ENCODE peak calls at places on chromosomes 3 and 15, in nine cellular contexts. O is foreskin fibroblast, Q is A549, P is mesothelial cell of epicardium, Y is AG09309, D is lower lobe of right lung, H is GM10248, G is neural crest cell, B is HCT116. S is an unnamed sample.

GRCh38 chr3:183252973-183253363 is at the start of gene B3GNT5:
- DNase-seq in O (peak), Q (no peak), P (no peak), Y (no peak), D (peak), H (no peak), G (no peak), B (peak), S (no peak)

GRCh38 chr3:183182732-183183610 is 20.4 kb upstream of the LAMP3 start:
- DNase-seq in O (peak), Q (no peak), P (no peak), Y (no peak), D (no peak), H (no peak), G (no peak), B (no peak), S (no peak)

GRCh38 chr3:177641206-177641605 is 443.9 kb upstream of the TBL1XR1 start:
- DNase-seq in O (no peak), Q (no peak), P (no peak), Y (no peak), D (no peak), H (no peak), G (no peak), B (no peak), S (no peak)

GRCh38 chr15:66017009-66017408 is 147.7 kb downstream of the RAB11A start:
- DNase-seq in O (no peak), Q (no peak), P (no peak), Y (no peak), D (no peak), H (no peak), G (no peak), B (no peak), S (no peak)

GRCh38 chr3:148884261-148884660 is 19.2 kb downstream of the CPA3 start:
- DNase-seq in O (no peak), Q (no peak), P (no peak), Y (no peak), D (no peak), H (no peak), G (no peak), B (no peak), S (no peak)

GRCh38 chr3:25150199-25150598 is 277.9 kb upstream of the RARB start:
- DNase-seq in O (no peak), Q (no peak), P (no peak), Y (no peak), D (no peak), H (no peak), G (no peak), B (no peak), S (no peak)

GRCh38 chr3:22886394-22886793 is 316.7 kb upstream of the UBE2E2 start:
- DNase-seq in O (peak), Q (no peak), P (no peak), Y (no peak), D (no peak), H (no peak), G (no peak), B (no peak), S (no peak)

GRCh38 chr15:68518046-68518445 is 60.7 kb upstream of the CORO2B start:
- DNase-seq in O (no peak), Q (no peak), P (no peak), Y (no peak), D (no peak), H (no peak), G (no peak), B (no peak), S (no peak)

GRCh38 chr3:110069641-110070538 is 732.5 kb upstream of the DPPA4 start:
- DNase-seq in O (peak), Q (no peak), P (no peak), Y (no peak), D (no peak), H (no peak), G (no peak), B (no peak), S (peak)

GRCh38 chr3:132396255-132396654 is 21.0 kb upstream of the DNAJC13 start:
- DNase-seq in O (no peak), Q (no peak), P (no peak), Y (no peak), D (no peak), H (no peak), G (no peak), B (no peak), S (no peak)

GRCh38 chr3:116188231-116188785 is 257.0 kb downstream of the LSAMP start:
- DNase-seq in O (peak), Q (no peak), P (no peak), Y (no peak), D (no peak), H (no peak), G (no peak), B (no peak), S (no peak)

GRCh38 chr15:69141286-69141701 is 19.1 kb upstream of the GLCE start:
- DNase-seq in O (no peak), Q (peak), P (no peak), Y (no peak), D (no peak), H (no peak), G (no peak), B (no peak), S (no peak)

GRCh38 chr3:194130807-194131589 is 5.0 kb upstream of the HES1 start:
- DNase-seq in O (no peak), Q (no peak), P (no peak), Y (no peak), D (no peak), H (peak), G (no peak), B (no peak), S (peak)

GRCh38 chr3:173510565-173510964 is 113.0 kb downstream of the NLGN1 start:
- DNase-seq in O (no peak), Q (no peak), P (no peak), Y (no peak), D (no peak), H (no peak), G (no peak), B (no peak), S (no peak)

GRCh38 chr15:72342385-72342784 is 22.4 kb upstream of the CELF6 start:
- DNase-seq in O (peak), Q (no peak), P (no peak), Y (no peak), D (no peak), H (no peak), G (no peak), B (peak), S (peak)

GRCh38 chr3:136898954-136899353 is 36.9 kb downstream of the NCK1 start:
- DNase-seq in O (no peak), Q (no peak), P (no peak), Y (no peak), D (no peak), H (no peak), G (no peak), B (no peak), S (no peak)

GRCh38 chr3:64357481-64357880 is 132.2 kb upstream of the PRICKLE2 start:
- DNase-seq in O (no peak), Q (no peak), P (no peak), Y (no peak), D (no peak), H (no peak), G (no peak), B (no peak), S (peak)

GRCh38 chr3:37997321-37997720 is 6.7 kb downstream of the VILL start:
- DNase-seq in O (no peak), Q (no peak), P (peak), Y (no peak), D (no peak), H (no peak), G (no peak), B (no peak), S (no peak)

GRCh38 chr15:100762913-100763627 is 116.6 kb upstream of the ALDH1A3 start:
- DNase-seq in O (no peak), Q (no peak), P (no peak), Y (no peak), D (no peak), H (peak), G (no peak), B (no peak), S (no peak)

GRCh38 chr15:39165026-39165706 is 415.7 kb upstream of the THBS1 start:
- DNase-seq in O (peak), Q (no peak), P (no peak), Y (no peak), D (no peak), H (no peak), G (no peak), B (no peak), S (no peak)

GRCh38 chr15:92383528-92384326 is 10.0 kb upstream of the ST8SIA2 start:
- DNase-seq in O (no peak), Q (peak), P (no peak), Y (no peak), D (no peak), H (peak), G (peak), B (peak), S (peak)

GRCh38 chr3:179045719-179046402 is 25.7 kb downstream of the ZMAT3 start:
- DNase-seq in O (no peak), Q (no peak), P (no peak), Y (no peak), D (no peak), H (peak), G (no peak), B (no peak), S (peak)

GRCh38 chr15:69172854-69173253 is 12.4 kb downstream of the GLCE start:
- DNase-seq in O (no peak), Q (peak), P (no peak), Y (no peak), D (no peak), H (no peak), G (no peak), B (no peak), S (no peak)

GRCh38 chr15:60052796-60053195 is 48.7 kb downstream of the FOXB1 start:
- DNase-seq in O (peak), Q (no peak), P (no peak), Y (no peak), D (no peak), H (no peak), G (no peak), B (no peak), S (no peak)

GRCh38 chr3:16433701-16434151 is 79.8 kb downstream of the RFTN1 start:
- DNase-seq in O (no peak), Q (no peak), P (no peak), Y (no peak), D (no peak), H (peak), G (no peak), B (no peak), S (peak)

GRCh38 chr3:120435621-120436020 is 15.2 kb downstream of the FSTL1 start:
- DNase-seq in O (peak), Q (no peak), P (no peak), Y (no peak), D (no peak), H (no peak), G (no peak), B (peak), S (no peak)

GRCh38 chr3:147421184-147421912 is 12.2 kb downstream of the ZIC1 start:
- DNase-seq in O (no peak), Q (no peak), P (no peak), Y (no peak), D (no peak), H (no peak), G (no peak), B (no peak), S (no peak)

GRCh38 chr3:112651516-112651915 is 10.6 kb upstream of the CCDC80 start:
- DNase-seq in O (peak), Q (no peak), P (no peak), Y (peak), D (no peak), H (no peak), G (no peak), B (no peak), S (no peak)

GRCh38 chr3:172629470-172629869 is 81.4 kb downstream of the NCEH1 start:
- DNase-seq in O (peak), Q (no peak), P (no peak), Y (no peak), D (no peak), H (no peak), G (no peak), B (no peak), S (no peak)

GRCh38 chr15:86256628-86257027 is 177.0 kb downstream of the AGBL1 start:
- DNase-seq in O (no peak), Q (no peak), P (no peak), Y (no peak), D (no peak), H (no peak), G (no peak), B (no peak), S (no peak)

GRCh38 chr3:141421186-141421585 is 52.9 kb downstream of the ZBTB38 start:
- DNase-seq in O (no peak), Q (no peak), P (no peak), Y (no peak), D (no peak), H (no peak), G (no peak), B (no peak), S (no peak)

GRCh38 chr15:90184119-90184785 is 16.9 kb upstream of the SEMA4B start:
- DNase-seq in O (peak), Q (peak), P (no peak), Y (peak), D (peak), H (peak), G (peak), B (peak), S (peak)

GRCh38 chr3:108345492-108346205 is 49.3 kb downstream of the HHLA2 start:
- DNase-seq in O (peak), Q (no peak), P (no peak), Y (no peak), D (no peak), H (no peak), G (no peak), B (no peak), S (no peak)

GRCh38 chr3:143287403-143287802 is 167.8 kb downstream of the CHST2 start:
- DNase-seq in O (peak), Q (no peak), P (no peak), Y (no peak), D (no peak), H (no peak), G (no peak), B (no peak), S (no peak)

GRCh38 chr3:61857297-61857696 is 295.9 kb downstream of the PTPRG start:
- DNase-seq in O (no peak), Q (no peak), P (no peak), Y (no peak), D (no peak), H (no peak), G (no peak), B (no peak), S (no peak)

GRCh38 chr15:35606345-35606744 is 60.4 kb upstream of the DPH6 start:
- DNase-seq in O (no peak), Q (no peak), P (no peak), Y (no peak), D (no peak), H (no peak), G (no peak), B (no peak), S (no peak)

GRCh38 chr3:144491333-144491732 is 519.7 kb downstream of the DIPK2A start:
- DNase-seq in O (peak), Q (no peak), P (no peak), Y (no peak), D (no peak), H (no peak), G (no peak), B (no peak), S (no peak)
- TF ChIP-seq CTCF in O (no peak), Q (no peak), P (no peak), Y (no peak), D (no peak), H (no peak), G (no peak), B (no peak), S (no peak)

DNA sequence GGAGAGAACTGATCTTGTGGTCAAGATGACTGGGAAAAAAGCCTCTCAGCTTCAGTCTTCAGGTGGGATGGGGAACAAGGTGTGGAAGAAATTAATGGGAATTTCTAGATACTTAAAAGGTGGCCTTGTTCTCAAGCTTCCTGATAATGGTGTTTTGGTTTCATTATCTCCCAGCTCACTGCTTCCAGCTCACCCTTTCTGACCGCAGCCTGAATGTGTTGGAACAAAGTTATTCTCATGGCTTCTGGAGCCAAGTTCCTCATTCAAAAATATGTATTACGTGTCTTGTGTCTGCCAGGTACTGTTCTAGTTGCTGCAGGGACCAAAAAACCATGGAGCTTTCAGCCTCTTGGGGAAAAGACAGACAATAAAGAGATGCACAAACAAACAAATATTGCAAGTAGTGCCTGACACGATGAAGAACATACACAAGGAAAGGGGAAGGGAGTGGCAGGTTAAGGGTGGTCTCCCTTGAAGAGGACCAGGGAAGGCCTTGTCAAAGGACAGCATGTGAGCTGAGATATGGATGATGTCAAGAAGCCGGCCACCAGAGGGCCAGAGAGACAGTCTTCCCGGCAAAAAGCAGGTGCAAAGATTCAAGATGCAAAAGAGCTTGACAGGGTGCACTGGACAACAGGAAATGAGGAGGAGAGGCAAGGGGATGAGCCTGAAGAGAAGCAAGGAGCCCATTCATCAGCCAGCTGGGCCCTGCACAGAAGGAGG is 35.5 kb downstream of the ARRDC4 start:
- DNase-seq in O (peak), Q (no peak), P (no peak), Y (no peak), D (no peak), H (no peak), G (peak), B (no peak), S (peak)
- TF ChIP-seq CTCF in O (peak), Q (no peak), P (no peak), Y (no peak), D (no peak), H (peak), G (peak), B (peak), S (peak)

GRCh38 chr3:8197384-8197783 is 304.2 kb upstream of the LMCD1 start:
- DNase-seq in O (no peak), Q (no peak), P (no peak), Y (no peak), D (no peak), H (no peak), G (no peak), B (no peak), S (no peak)

GRCh38 chr3:8186213-8186612 is 315.4 kb upstream of the LMCD1 start:
- DNase-seq in O (no peak), Q (no peak), P (no peak), Y (no peak), D (no peak), H (no peak), G (no peak), B (no peak), S (no peak)

DNA sequence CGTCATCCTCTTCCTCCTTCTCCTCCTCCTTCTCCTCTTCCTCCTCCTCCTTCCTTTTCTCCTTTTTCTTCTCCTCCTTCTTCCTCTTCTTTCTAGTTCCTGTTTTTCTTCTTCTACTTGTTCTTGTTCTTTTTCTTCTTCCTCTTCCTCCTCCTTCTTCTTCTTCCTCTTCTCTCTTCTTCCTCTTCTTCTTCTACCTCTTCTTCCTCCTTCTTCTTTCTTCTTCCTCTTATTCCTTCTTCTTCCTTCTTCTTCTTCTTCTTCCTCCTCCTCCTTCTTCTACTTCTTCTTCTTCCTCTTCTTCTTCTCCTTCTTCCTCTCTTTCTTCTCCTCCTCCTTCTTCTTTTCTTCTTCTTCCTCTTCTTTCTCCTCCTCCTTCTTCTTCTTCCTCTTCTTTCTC is 310.2 kb upstream of the LMCD1 start:
- DNase-seq in O (no peak), Q (no peak), P (no peak), Y (no peak), D (no peak), H (no peak), G (no peak), B (no peak), S (no peak)
- TF ChIP-seq CTCF in O (no peak), Q (no peak), P (no peak), Y (no peak), D (no peak), H (no peak), G (no peak), B (no peak), S (no peak)

GRCh38 chr3:42827654-42828053 is 18.4 kb downstream of the ACKR2 start:
- DNase-seq in O (no peak), Q (no peak), P (no peak), Y (no peak), D (no peak), H (no peak), G (no peak), B (no peak), S (no peak)

GRCh38 chr3:42829628-42830436 is 20.6 kb downstream of the ACKR2 start:
- DNase-seq in O (no peak), Q (no peak), P (no peak), Y (no peak), D (no peak), H (no peak), G (no peak), B (no peak), S (no peak)

GRCh38 chr3:42831321-42831713 is 22.1 kb downstream of the ACKR2 start:
- DNase-seq in O (peak), Q (peak), P (no peak), Y (no peak), D (peak), H (peak), G (peak), B (peak), S (peak)

GRCh38 chr3:42829083-42829627 is 19.9 kb downstream of the ACKR2 start:
- DNase-seq in O (no peak), Q (no peak), P (no peak), Y (no peak), D (no peak), H (no peak), G (no peak), B (peak), S (no peak)

DNA sequence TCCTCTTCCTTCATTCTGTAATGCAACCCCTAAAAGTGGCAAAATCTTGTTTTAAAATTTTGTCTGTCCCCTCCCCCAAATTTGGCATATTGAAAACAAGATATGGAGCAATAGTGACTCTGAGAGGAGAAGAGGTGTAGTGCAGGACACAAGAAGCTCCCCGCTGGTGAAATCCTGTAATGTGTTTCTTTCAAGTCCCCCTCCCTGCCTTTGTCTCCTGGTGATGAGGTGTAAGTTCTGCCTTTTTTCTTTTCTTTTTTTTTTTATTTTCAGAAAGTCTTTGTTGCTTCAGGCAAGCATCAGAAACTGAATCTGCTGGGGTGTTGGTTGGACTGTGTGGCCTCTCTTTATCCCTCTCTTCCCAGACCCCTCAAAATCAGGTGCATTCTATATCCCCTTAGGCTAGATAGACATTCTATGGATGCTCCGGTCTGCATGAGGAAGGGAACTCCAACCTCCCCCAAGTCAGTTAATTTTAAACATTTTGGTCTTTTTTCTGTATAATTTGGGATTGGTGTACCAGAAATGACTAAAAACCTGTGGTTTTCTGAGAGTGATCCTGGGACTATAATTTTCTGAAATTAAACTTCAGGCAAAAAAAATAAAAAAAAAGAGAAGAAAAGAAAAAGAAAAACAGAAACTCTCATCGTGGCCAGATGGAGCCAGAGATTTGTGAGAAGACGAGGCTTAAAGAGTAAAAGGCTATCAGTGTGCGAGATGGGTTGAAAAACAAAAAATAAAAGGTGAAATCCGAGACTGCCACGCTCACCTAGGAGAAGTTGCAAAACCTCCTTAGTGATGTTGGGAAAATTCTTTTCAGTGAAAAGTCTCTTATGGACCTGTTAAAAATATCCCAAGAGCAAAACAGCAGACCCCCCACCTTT is 21.4 kb downstream of the ACKR2 start:
- DNase-seq in O (peak), Q (peak), P (no peak), Y (no peak), D (no peak), H (no peak), G (no peak), B (peak), S (peak)
- TF ChIP-seq CTCF in O (peak), Q (no peak), P (no peak), Y (peak), D (peak), H (no peak), G (peak), B (peak), S (peak)